ENCODE peak calls at places on chromosome 19, in eight cellular contexts. K is left ventricle myocardium superior, Z is non-pigmented ciliary epithelial cell, Q is RWPE2, E is RWPE1, V is endothelial cell, M is WTC11, G is HEK293T. W is an unnamed sample.
A peak's percentile ranks its signal among the peaks of the same experiment; 100 is the strongest.

GRCh38 chr19:48772503-48772953 is 17.2 kb downstream of the FGF21 start:
- DNase-seq in G (no peak), M (no peak), V (no peak), E (no peak), Z (no peak), K (peak; percentile 51), Q (no peak), W (no peak)

GRCh38 chr19:4506449-4507149 is 11.7 kb downstream of the PLIN4 start:
- DNase-seq in G (no peak), E (peak; percentile 49), Q (no peak), Z (peak; percentile 38), M (no peak), V (no peak), K (no peak), W (no peak)

GRCh38 chr19:6086081-6086858 is 24.0 kb downstream of the RFX2 start:
- DNase-seq in Q (no peak), M (no peak), K (no peak), Z (no peak), V (no peak), G (no peak), E (peak; percentile 49), W (no peak)

GRCh38 chr19:58181902-58182576 is 822 bp upstream of the ZNF274 start:
- DNase-seq in E (no peak), K (peak; percentile 49), G (peak; percentile 42), V (peak; percentile 12), Q (no peak), Z (no peak), M (peak; percentile 79), W (no peak)

GRCh38 chr19:33400856-33401682 is 27.6 kb downstream of the CEBPG start:
- DNase-seq in E (no peak), G (no peak), Z (no peak), V (no peak), Q (no peak), K (peak; percentile 31), M (no peak), W (no peak)

GRCh38 chr19:30360378-30361106 is 11.6 kb upstream of the ZNF536 start:
- DNase-seq in Z (no peak), Q (no peak), E (no peak), G (no peak), M (no peak), V (peak; percentile 35), K (no peak), W (no peak)

GRCh38 chr19:50500060-50500752 is 10.8 kb downstream of the JOSD2 start:
- DNase-seq in G (no peak), K (peak; percentile 90), Z (no peak), E (no peak), M (peak; percentile 44), Q (no peak), V (no peak), W (peak; percentile 57)

GRCh38 chr19:17097593-17098126 is 22.1 kb downstream of the MYO9B start:
- DNase-seq in E (no peak), M (no peak), Z (no peak), G (no peak), V (no peak), K (no peak), Q (no peak), W (peak; percentile 63)

GRCh38 chr19:42024622-42025111 is 30.6 kb upstream of the ATP1A3 start:
- DNase-seq in Z (no peak), K (peak; percentile 85), Q (no peak), G (no peak), M (no peak), E (no peak), V (no peak), W (no peak)